ENCODE peak calls at places on chromosome 5, in five cellular contexts. F is activated gamma-delta T cell treated with Interleukin-2 at 50 U/mL for 16 hours, M is skeletal muscle cell, R is DMS79, W is astrocyte of the spinal cord. K is an unnamed sample.
A peak's percentile ranks its signal among the peaks of the same experiment; 100 is the strongest.

GRCh38 chr5:102152906-102153787 is 142.9 kb downstream of the SLCO4C1 start:
- DNase-seq in F (no peak), R (no peak), W (peak; percentile 34), M (no peak), K (no peak)

GRCh38 chr5:74199436-74200210 is 440.9 kb downstream of the ENC1 start:
- DNase-seq in R (no peak), W (no peak), F (no peak), M (no peak), K (no peak)

GRCh38 chr5:135193213-135194125 is 159.4 kb upstream of the PITX1 start:
- DNase-seq in W (peak; percentile 75), M (no peak), F (no peak), R (no peak), K (no peak)

GRCh38 chr5:173590436-173591299 is 25.8 kb downstream of the BOD1 start:
- DNase-seq in R (no peak), F (no peak), M (no peak), W (no peak), K (no peak)

GRCh38 chr5:123344819-123345426 is 78.3 kb downstream of the CEP120 start:
- DNase-seq in W (peak; percentile 56), R (no peak), M (peak; percentile 2), F (no peak), K (no peak)

GRCh38 chr5:93915142-93915553 is 173.7 kb upstream of the POU5F2 start:
- DNase-seq in M (no peak), F (no peak), R (no peak), W (peak; percentile 73), K (no peak)

GRCh38 chr5:18553269-18553668 is 919.0 kb downstream of the TAF11L14 start:
- DNase-seq in R (no peak), F (no peak), M (peak; percentile 74), W (peak; percentile 94), K (no peak)

GRCh38 chr5:1111727-1112289 is at the start of gene SLC12A7:
- DNase-seq in M (no peak), R (no peak), F (peak; percentile 60), W (no peak), K (peak; percentile 59)

GRCh38 chr5:88045931-88046461 is 222.6 kb downstream of the TMEM161B start:
- DNase-seq in W (peak; percentile 22), F (no peak), R (no peak), M (no peak), K (no peak)

GRCh38 chr5:101580591-101580990 is 677.5 kb upstream of the ST8SIA4 start:
- DNase-seq in M (no peak), F (no peak), W (peak; percentile 60), R (no peak), K (no peak)

GRCh38 chr5:169298193-169298592 is 2.7 kb downstream of the SLIT3 start:
- DNase-seq in F (no peak), M (no peak), W (no peak), R (no peak), K (no peak)

GRCh38 chr5:73938938-73939320 is 312.9 kb downstream of the ARHGEF28 start:
- DNase-seq in M (no peak), R (no peak), F (no peak), W (no peak), K (no peak)

GRCh38 chr5:146699729-146700430 is 178.7 kb downstream of the PPP2R2B start:
- DNase-seq in W (no peak), F (no peak), M (no peak), R (no peak), K (no peak)

GRCh38 chr5:60842859-60843692 is 993 bp downstream of the ELOVL7 start:
- DNase-seq in M (no peak), F (no peak), W (peak; percentile 8), R (no peak), K (no peak)

GRCh38 chr5:148474025-148474511 is 90.3 kb downstream of the FBXO38 start:
- DNase-seq in M (no peak), W (peak; percentile 57), R (no peak), F (no peak), K (no peak)

GRCh38 chr5:171649002-171649401 is 136.6 kb upstream of the SMIM23 start:
- DNase-seq in F (no peak), M (no peak), R (no peak), W (no peak), K (no peak)

GRCh38 chr5:14405267-14405666 is 176.3 kb upstream of the OTULINL start:
- DNase-seq in F (no peak), M (no peak), W (no peak), R (no peak), K (no peak)

GRCh38 chr5:151058891-151059611 is 21.8 kb downstream of the TNIP1 start:
- DNase-seq in F (no peak), W (no peak), R (no peak), M (no peak), K (no peak)

GRCh38 chr5:72523960-72524582 is 16.9 kb upstream of the ZNF366 start:
- DNase-seq in F (no peak), M (peak; percentile 68), W (peak; percentile 87), R (no peak), K (no peak)

GRCh38 chr5:169656125-169656990 is 19.3 kb downstream of the DOCK2 start:
- DNase-seq in M (peak; percentile 24), R (no peak), F (no peak), W (no peak), K (no peak)

GRCh38 chr5:1725641-1726468 is 73.8 kb downstream of the MRPL36 start:
- DNase-seq in F (no peak), W (no peak), R (no peak), M (no peak), K (no peak)

GRCh38 chr5:68215888-68216736 is 556 bp downstream of the PIK3R1 start:
- DNase-seq in R (peak; percentile 8), W (no peak), M (no peak), F (peak; percentile 75), K (no peak)

GRCh38 chr5:50352390-50352789 is 88.7 kb downstream of the EMB start:
- DNase-seq in F (no peak), R (no peak), W (no peak), M (no peak), K (no peak)

GRCh38 chr5:143182901-143183820 is 220.3 kb downstream of the NR3C1 start:
- DNase-seq in R (no peak), M (peak; percentile 78), F (no peak), W (no peak), K (no peak)

GRCh38 chr5:151480859-151481258 is 33.5 kb downstream of the SLC36A1 start:
- DNase-seq in F (no peak), R (no peak), W (peak; percentile 25), M (peak; percentile 48), K (no peak)

GRCh38 chr5:53487436-53487835 is 7.0 kb downstream of the FST start:
- DNase-seq in W (no peak), R (no peak), M (no peak), F (no peak), K (no peak)

GRCh38 chr5:145776886-145777285 is 58.3 kb downstream of the PRELID2 start:
- DNase-seq in R (no peak), W (peak; percentile 57), M (peak; percentile 30), F (no peak), K (no peak)

GRCh38 chr5:1378866-1379659 is 34.2 kb upstream of the CLPTM1L start:
- DNase-seq in R (no peak), M (no peak), F (no peak), W (no peak), K (no peak)

GRCh38 chr5:152593388-152593787 is 188.3 kb upstream of the NMUR2 start:
- DNase-seq in M (no peak), F (no peak), R (no peak), W (no peak), K (no peak)

GRCh38 chr5:82858453-82859043 is 218.6 kb downstream of the TMEM167A start:
- DNase-seq in W (no peak), F (no peak), M (no peak), R (no peak), K (no peak)

GRCh38 chr5:150469718-150470470 is 20.4 kb upstream of the RPS14 start:
- DNase-seq in R (no peak), M (peak; percentile 89), F (no peak), W (peak; percentile 97), K (no peak)

GRCh38 chr5:150645070-150645700 is 4.7 kb downstream of the SYNPO start:
- DNase-seq in R (no peak), F (no peak), M (peak; percentile 87), W (peak; percentile 63), K (no peak)

GRCh38 chr5:125712397-125712796 is 710.8 kb upstream of the GRAMD2B start:
- DNase-seq in F (no peak), M (no peak), W (no peak), R (no peak), K (no peak)

GRCh38 chr5:179432547-179432946 is 87.3 kb upstream of the ADAMTS2 start:
- DNase-seq in M (no peak), F (no peak), W (no peak), R (no peak), K (no peak)

GRCh38 chr5:65108786-65109743 is 340.3 kb downstream of the CWC27 start:
- DNase-seq in W (peak; percentile 40), F (no peak), R (no peak), M (no peak), K (no peak)

GRCh38 chr5:1461396-1461795 is 16.2 kb upstream of the SLC6A3 start:
- DNase-seq in F (no peak), R (no peak), M (no peak), W (no peak), K (no peak)

GRCh38 chr5:100838048-100838473 is 65.0 kb downstream of the ST8SIA4 start:
- DNase-seq in M (no peak), F (no peak), R (no peak), W (no peak), K (no peak)

GRCh38 chr5:127723571-127723970 is 20.4 kb downstream of the CCDC192 start:
- DNase-seq in R (no peak), F (no peak), W (no peak), M (no peak), K (no peak)

GRCh38 chr5:67969631-67970030 is 245.9 kb upstream of the PIK3R1 start:
- DNase-seq in R (no peak), M (no peak), W (no peak), F (no peak), K (no peak)

GRCh38 chr5:135566422-135567416 is 12.1 kb downstream of the CXCL14 start:
- DNase-seq in M (no peak), R (no peak), W (no peak), F (no peak), K (no peak)

K was measured in CD8-positive, alpha-beta memory T cell.